ENCODE peak calls at places on chromosomes 13 and 19, in nine cellular contexts. K, F, N, W, O, G, T, R and P are unnamed samples.

GRCh38 chr19:29524912-29525870 is 603 bp upstream of the VSTM2B start:
- DNase-seq in N (no peak), G (no peak), F (no peak), O (no peak), R (no peak), T (no peak), K (no peak), W (no peak), P (no peak)

GRCh38 chr13:46142692-46143238 is 37.9 kb upstream of the CPB2 start:
- DNase-seq in K (no peak), R (no peak), F (no peak), G (no peak), O (no peak), W (no peak), N (no peak), T (no peak), P (no peak)

GRCh38 chr13:41691276-41691675 is 233.9 kb downstream of the RGCC start:
- DNase-seq in R (no peak), N (peak; percentile 70), T (no peak), G (no peak), F (no peak), W (peak; percentile 38), K (no peak), O (no peak), P (no peak)

GRCh38 chr19:10643166-10643967 is 10.8 kb upstream of the ILF3 start:
- DNase-seq in R (no peak), G (no peak), N (no peak), W (no peak), T (no peak), O (no peak), F (no peak), K (no peak), P (no peak)

GRCh38 chr13:22014469-22014868 is 343.6 kb downstream of the FGF9 start:
- DNase-seq in O (no peak), N (no peak), K (no peak), G (no peak), F (no peak), T (no peak), R (no peak), W (peak; percentile 21), P (no peak)

GRCh38 chr13:74039667-74040066 is 94.5 kb downstream of the KLF12 start:
- DNase-seq in O (no peak), N (no peak), T (no peak), F (no peak), K (no peak), R (no peak), W (no peak), G (no peak), P (no peak)

GRCh38 chr19:6340493-6341201 is 7.2 kb upstream of the ACER1 start:
- DNase-seq in N (no peak), T (no peak), W (no peak), G (no peak), R (no peak), F (peak; percentile 10), O (no peak), K (no peak), P (no peak)

GRCh38 chr13:106281426-106281825 is 254.0 kb downstream of the EFNB2 start:
- DNase-seq in N (no peak), W (no peak), G (no peak), R (no peak), K (no peak), O (no peak), T (no peak), F (no peak), P (no peak)

GRCh38 chr13:97411894-97412460 is 22.0 kb upstream of the RAP2A start:
- DNase-seq in T (no peak), R (no peak), F (no peak), N (no peak), O (no peak), G (no peak), K (no peak), W (no peak), P (no peak)

GRCh38 chr13:82292334-82292733 is 1589.9 kb downstream of the SLITRK1 start:
- DNase-seq in T (no peak), F (no peak), O (no peak), N (no peak), G (no peak), R (no peak), W (no peak), K (no peak), P (no peak)

GRCh38 chr19:38831142-38831605 is 420 bp downstream of the ECH1 start:
- DNase-seq in W (peak; percentile 88), K (peak; percentile 79), F (peak; percentile 63), O (peak; percentile 48), T (peak; percentile 86), G (peak; percentile 95), R (peak; percentile 94), N (peak; percentile 81), P (no peak)

GRCh38 chr13:110824901-110825300 is 90.0 kb downstream of the ANKRD10 start:
- DNase-seq in T (no peak), O (no peak), G (no peak), R (no peak), F (no peak), K (no peak), W (no peak), N (no peak), P (no peak)

GRCh38 chr13:110826861-110827672 is 87.8 kb downstream of the ANKRD10 start:
- DNase-seq in R (no peak), O (no peak), K (no peak), F (peak; percentile 16), G (no peak), N (no peak), T (no peak), W (no peak), P (no peak)

GRCh38 chr13:110826101-110826500 is 88.8 kb downstream of the ANKRD10 start:
- DNase-seq in K (no peak), G (no peak), N (no peak), T (no peak), W (no peak), F (no peak), O (no peak), R (no peak), P (no peak)

GRCh38 chr13:110828705-110829104 is 86.2 kb downstream of the ANKRD10 start:
- DNase-seq in R (no peak), G (no peak), T (no peak), W (no peak), O (no peak), F (no peak), K (no peak), N (no peak), P (no peak)

GRCh38 chr13:110825516-110825915 is 89.4 kb downstream of the ANKRD10 start:
- DNase-seq in W (no peak), T (no peak), R (no peak), K (no peak), O (no peak), N (no peak), F (no peak), G (no peak), P (no peak)
- TF ChIP-seq CTCF in W (no peak), T (no peak), R (no peak), K (no peak), O (no peak), N (no peak), F (no peak), G (no peak), P (no peak)

GRCh38 chr19:1206063-1206732 is 620 bp downstream of the STK11 start:
- DNase-seq in T (no peak), N (no peak), R (no peak), W (no peak), O (no peak), K (no peak), G (no peak), F (no peak), P (no peak)
- TF ChIP-seq CTCF in T (no peak), N (no peak), R (no peak), W (no peak), O (no peak), K (no peak), G (no peak), F (no peak), P (no peak)

DNA sequence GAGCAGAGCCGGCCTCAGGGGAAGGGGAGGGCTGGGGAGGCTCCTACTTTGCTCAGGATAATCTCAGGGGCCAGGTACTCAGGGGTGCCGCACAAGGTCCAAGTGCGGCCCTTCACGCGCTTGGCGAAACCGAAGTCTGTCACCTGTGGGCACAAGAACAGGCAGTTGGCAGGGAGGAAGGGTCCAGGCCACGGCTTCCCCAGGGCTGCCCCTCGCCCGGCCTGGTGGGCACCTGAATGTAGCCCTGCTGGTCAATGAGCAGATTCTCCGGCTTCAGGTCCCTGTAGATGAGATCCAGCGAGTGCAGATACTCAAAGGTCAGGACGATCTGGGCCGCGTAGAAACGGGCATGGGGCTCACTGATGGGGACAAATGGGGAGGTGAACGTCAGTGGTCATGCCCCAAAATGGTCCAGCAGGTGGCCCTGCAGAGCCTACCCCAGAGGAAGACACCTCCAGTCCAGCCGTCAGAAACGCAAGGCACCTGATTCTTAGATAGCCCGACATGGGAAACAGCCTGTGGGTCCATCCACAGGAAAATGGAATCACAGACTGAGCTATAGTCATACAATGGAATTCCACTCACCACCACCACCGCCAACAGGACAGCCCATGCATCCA is 7.1 kb upstream of the SAMD1 start:
- DNase-seq in R (no peak), K (no peak), N (no peak), F (peak; percentile 16), G (no peak), W (no peak), T (no peak), O (no peak), P (no peak)
- TF ChIP-seq CTCF in R (peak; percentile 11), K (peak; percentile 6), N (peak; percentile 26), F (peak; percentile 24), G (peak; percentile 13), W (peak; percentile 15), T (no peak), O (no peak), P (no peak)

GRCh38 chr19:17834350-17835181 is 13.2 kb downstream of the JAK3 start:
- DNase-seq in O (no peak), W (no peak), N (no peak), R (no peak), T (no peak), K (no peak), G (no peak), F (no peak), P (no peak)
- TF ChIP-seq CTCF in O (no peak), W (no peak), N (no peak), R (no peak), T (no peak), K (no peak), G (peak; percentile 11), F (no peak), P (no peak)

GRCh38 chr19:21698215-21698614 is 69.2 kb downstream of the ZNF100 start:
- DNase-seq in F (peak; percentile 47), O (no peak), T (no peak), K (no peak), G (peak; percentile 1), R (peak; percentile 24), W (peak; percentile 12), N (peak; percentile 6), P (no peak)
- TF ChIP-seq CTCF in F (peak; percentile 33), O (no peak), T (peak; percentile 47), K (peak; percentile 50), G (peak; percentile 37), R (peak; percentile 2), W (no peak), N (no peak), P (peak; percentile 41)

GRCh38 chr13:25065974-25066770 is 29.8 kb upstream of the PABPC3 start:
- DNase-seq in G (no peak), T (no peak), F (no peak), K (no peak), R (no peak), O (no peak), W (no peak), N (no peak), P (no peak)
- TF ChIP-seq CTCF in G (no peak), T (no peak), F (no peak), K (no peak), R (no peak), O (no peak), W (no peak), N (no peak), P (no peak)